ENCODE peak calls at places on chromosomes 11 and 22, in four cellular contexts. One of them, this sample, is unnamed. For H3K4me1, the result is how much of the 10 kb centered on the place peaks cover.

GRCh38 chr11:64850979-64851567 is 6.6 kb upstream of the CDC42BPG start:
- DNase-seq in mesendoderm: no peak
- DNase-seq in H9: peak
- DNase-seq in H1: no peak
- DNase-seq in this sample: no peak

GRCh38 chr11:102223859-102224258 is 93.4 kb upstream of the BIRC3 start:
- DNase-seq in mesendoderm: no peak
- DNase-seq in H9: no peak
- DNase-seq in H1: no peak
- DNase-seq in this sample: peak

GRCh38 chr11:77082838-77083552 is 16.2 kb downstream of the CAPN5 start:
- DNase-seq in mesendoderm: peak
- DNase-seq in H9: no peak
- DNase-seq in H1: no peak
- DNase-seq in this sample: peak

GRCh38 chr22:49155039-49155808 is 672.4 kb downstream of the BRD1 start:
- DNase-seq in mesendoderm: no peak
- DNase-seq in H9: no peak
- DNase-seq in H1: no peak
- DNase-seq in this sample: no peak

GRCh38 chr11:74780277-74780870 is 31.7 kb downstream of the RNF169 start:
- DNase-seq in mesendoderm: no peak
- DNase-seq in H9: no peak
- DNase-seq in H1: no peak
- DNase-seq in this sample: peak

GRCh38 chr11:62575156-62575555 is 1.5 kb upstream of the EEF1G start:
- DNase-seq in mesendoderm: no peak
- DNase-seq in H9: no peak
- DNase-seq in H1: no peak
- DNase-seq in this sample: no peak

GRCh38 chr11:21323617-21324016 is 654.2 kb downstream of the NELL1 start:
- DNase-seq in mesendoderm: peak
- DNase-seq in H9: no peak
- DNase-seq in H1: no peak
- DNase-seq in this sample: no peak

GRCh38 chr22:49855491-49855911 is 1.9 kb downstream of the ZBED4 start:
- DNase-seq in mesendoderm: no peak
- DNase-seq in H9: no peak
- DNase-seq in H1: no peak
- DNase-seq in this sample: peak

GRCh38 chr22:20560716-20561115 is 53.3 kb downstream of the MED15 start:
- DNase-seq in mesendoderm: no peak
- DNase-seq in H9: no peak
- DNase-seq in H1: no peak
- DNase-seq in this sample: no peak

GRCh38 chr11:17810041-17810440 is 75.5 kb downstream of the KCNC1 start:
- DNase-seq in mesendoderm: no peak
- DNase-seq in H9: no peak
- DNase-seq in H1: no peak
- DNase-seq in this sample: no peak

GRCh38 chr11:87926250-87926970 is 248.8 kb downstream of the RAB38 start:
- DNase-seq in mesendoderm: peak
- DNase-seq in H9: peak
- DNase-seq in H1: peak
- DNase-seq in this sample: peak

GRCh38 chr22:31106651-31107205 is 640 bp downstream of the SELENOM start:
- DNase-seq in mesendoderm: no peak
- DNase-seq in H9: no peak
- DNase-seq in H1: no peak
- DNase-seq in this sample: peak

GRCh38 chr11:44247508-44247907 is 62.4 kb downstream of the ALX4 start:
- DNase-seq in mesendoderm: no peak
- DNase-seq in H9: no peak
- DNase-seq in H1: no peak
- DNase-seq in this sample: no peak

GRCh38 chr11:11843642-11844041 is 1.9 kb downstream of the USP47 start:
- DNase-seq in mesendoderm: no peak
- DNase-seq in H9: no peak
- DNase-seq in H1: no peak
- DNase-seq in this sample: no peak

GRCh38 chr11:115590254-115590653 is 86.0 kb upstream of the CADM1 start:
- DNase-seq in mesendoderm: no peak
- DNase-seq in H9: no peak
- DNase-seq in H1: no peak
- DNase-seq in this sample: no peak

GRCh38 chr11:130486981-130487380 is 38.5 kb downstream of the ADAMTS15 start:
- DNase-seq in mesendoderm: no peak
- DNase-seq in H9: no peak
- DNase-seq in H1: no peak
- DNase-seq in this sample: no peak

GRCh38 chr11:65169164-65169641 is 830 bp upstream of the SPDYC start:
- DNase-seq in mesendoderm: no peak
- DNase-seq in H9: no peak
- DNase-seq in H1: no peak
- DNase-seq in this sample: peak

GRCh38 chr22:32476286-32476685 is 1.7 kb downstream of the FBXO7 start:
- DNase-seq in mesendoderm: no peak
- DNase-seq in H9: no peak
- DNase-seq in H1: no peak
- DNase-seq in this sample: no peak

GRCh38 chr11:92867913-92868619 is 101.4 kb upstream of the MTNR1B start:
- DNase-seq in mesendoderm: no peak
- DNase-seq in H9: no peak
- DNase-seq in H1: no peak
- DNase-seq in this sample: no peak

GRCh38 chr11:65066315-65066714 is 8.0 kb upstream of the NAALADL1 start:
- DNase-seq in mesendoderm: no peak
- DNase-seq in H9: no peak
- DNase-seq in H1: no peak
- DNase-seq in this sample: no peak

GRCh38 chr11:72702842-72703241 is 28.6 kb upstream of the PDE2A start:
- DNase-seq in mesendoderm: no peak
- DNase-seq in H9: no peak
- DNase-seq in H1: no peak
- DNase-seq in this sample: no peak

GRCh38 chr22:36546932-36547331 is 18.0 kb upstream of the EIF3D start:
- DNase-seq in mesendoderm: peak
- DNase-seq in H9: no peak
- DNase-seq in H1: no peak
- DNase-seq in this sample: peak

GRCh38 chr11:79437274-79437980 is 3.4 kb downstream of the TENM4 start:
- DNase-seq in mesendoderm: peak
- DNase-seq in H9: peak
- DNase-seq in H1: no peak
- DNase-seq in this sample: peak

GRCh38 chr11:1139441-1140066 is 18.2 kb upstream of the MUC5AC start:
- DNase-seq in mesendoderm: no peak
- DNase-seq in H9: no peak
- DNase-seq in H1: no peak
- DNase-seq in this sample: peak

GRCh38 chr11:12842933-12843636 is 166.0 kb upstream of the RASSF10 start:
- DNase-seq in mesendoderm: no peak
- DNase-seq in H9: no peak
- DNase-seq in H1: no peak
- DNase-seq in this sample: no peak

GRCh38 chr11:12631651-12632050 is 42.6 kb upstream of the TEAD1 start:
- DNase-seq in mesendoderm: no peak
- DNase-seq in H9: no peak
- DNase-seq in H1: no peak
- DNase-seq in this sample: peak

GRCh38 chr22:41445171-41446056 is 1.2 kb downstream of the TOB2 start:
- DNase-seq in mesendoderm: peak
- DNase-seq in H9: peak
- DNase-seq in H1: no peak
- DNase-seq in this sample: no peak

GRCh38 chr11:83734120-83734519 is 448.0 kb upstream of the CCDC90B start:
- DNase-seq in mesendoderm: no peak
- DNase-seq in H9: no peak
- DNase-seq in H1: no peak
- DNase-seq in this sample: no peak

GRCh38 chr11:122791836-122792235 is 46.5 kb upstream of the CRTAM start:
- DNase-seq in mesendoderm: no peak
- DNase-seq in H9: no peak
- DNase-seq in H1: no peak
- DNase-seq in this sample: peak

GRCh38 chr22:46075764-46076531 is 74.4 kb upstream of the PPARA start:
- DNase-seq in mesendoderm: no peak
- DNase-seq in H9: no peak
- DNase-seq in H1: no peak
- DNase-seq in this sample: no peak

GRCh38 chr11:19910931-19911330 is 198.3 kb downstream of the NAV2 start:
- DNase-seq in mesendoderm: no peak
- DNase-seq in H9: no peak
- DNase-seq in H1: no peak
- DNase-seq in this sample: no peak

GRCh38 chr11:65212226-65212801 is 30.6 kb downstream of the CAPN1 start:
- DNase-seq in mesendoderm: peak
- DNase-seq in H9: no peak
- DNase-seq in H1: no peak
- DNase-seq in this sample: no peak

GRCh38 chr11:83922318-83922717 is 636.2 kb upstream of the CCDC90B start:
- DNase-seq in mesendoderm: no peak
- DNase-seq in H9: no peak
- DNase-seq in H1: no peak
- DNase-seq in this sample: no peak

GRCh38 chr22:43310798-43311197 is 32.4 kb downstream of the SCUBE1 start:
- DNase-seq in mesendoderm: no peak
- DNase-seq in H9: no peak
- DNase-seq in H1: no peak
- DNase-seq in this sample: no peak
- H4K5ac ChIP-seq in mesendoderm: no peak
- H4K5ac ChIP-seq in H9: no peak
- H4K5ac ChIP-seq in H1: no peak
- H4K5ac ChIP-seq in this sample: no peak

DNA sequence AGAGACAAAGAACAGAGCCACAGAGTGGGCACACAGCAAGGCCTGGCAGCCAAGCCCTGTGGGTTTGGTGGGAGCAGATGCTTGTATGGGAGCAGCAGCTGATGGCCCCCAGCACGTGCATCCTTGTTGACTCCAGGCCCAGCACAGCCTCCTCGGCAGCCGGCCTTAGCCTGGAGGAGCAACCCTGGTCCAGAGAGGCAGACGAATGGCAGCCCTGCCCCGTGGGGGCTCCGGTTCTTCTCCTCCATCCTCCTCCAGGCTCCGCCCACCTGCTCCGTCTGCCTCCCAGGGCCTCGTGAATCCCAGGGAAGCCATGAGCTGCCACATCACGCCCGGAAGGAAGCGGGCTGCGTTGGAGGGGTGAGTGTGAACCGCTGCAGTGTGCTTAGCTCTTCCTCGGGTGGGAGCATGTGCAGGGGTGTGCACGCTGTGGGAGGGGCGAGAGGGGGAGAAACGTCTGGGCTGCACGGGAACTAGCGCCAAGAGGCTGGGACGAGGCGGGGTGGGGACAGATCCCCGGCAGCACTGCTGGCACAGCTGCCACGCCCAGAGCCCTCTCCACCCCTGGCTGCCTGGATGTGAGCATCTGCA is 36.3 kb upstream of the JAM3 start:
- DNase-seq in mesendoderm: no peak
- DNase-seq in H9: no peak
- DNase-seq in H1: no peak
- DNase-seq in this sample: no peak
- H3K4me1 ChIP-seq in mesendoderm: under half
- H3K4me1 ChIP-seq in H9: under half
- H3K4me1 ChIP-seq in H1: under half
- H3K4me1 ChIP-seq in this sample: under half

GRCh38 chr11:100682247-100682969 is 4.7 kb upstream of the ARHGAP42 start:
- DNase-seq in mesendoderm: peak
- DNase-seq in H9: no peak
- DNase-seq in H1: no peak
- DNase-seq in this sample: peak

GRCh38 chr11:100687032-100687629 is at the start of gene ARHGAP42:
- DNase-seq in mesendoderm: peak
- DNase-seq in H9: peak
- DNase-seq in H1: peak
- DNase-seq in this sample: peak

GRCh38 chr11:100683107-100683506 is 4.0 kb upstream of the ARHGAP42 start:
- DNase-seq in mesendoderm: no peak
- DNase-seq in H9: no peak
- DNase-seq in H1: no peak
- DNase-seq in this sample: no peak

GRCh38 chr11:100686476-100686875 is 612 bp upstream of the ARHGAP42 start:
- DNase-seq in mesendoderm: peak
- DNase-seq in H9: peak
- DNase-seq in H1: no peak
- DNase-seq in this sample: no peak

DNA sequence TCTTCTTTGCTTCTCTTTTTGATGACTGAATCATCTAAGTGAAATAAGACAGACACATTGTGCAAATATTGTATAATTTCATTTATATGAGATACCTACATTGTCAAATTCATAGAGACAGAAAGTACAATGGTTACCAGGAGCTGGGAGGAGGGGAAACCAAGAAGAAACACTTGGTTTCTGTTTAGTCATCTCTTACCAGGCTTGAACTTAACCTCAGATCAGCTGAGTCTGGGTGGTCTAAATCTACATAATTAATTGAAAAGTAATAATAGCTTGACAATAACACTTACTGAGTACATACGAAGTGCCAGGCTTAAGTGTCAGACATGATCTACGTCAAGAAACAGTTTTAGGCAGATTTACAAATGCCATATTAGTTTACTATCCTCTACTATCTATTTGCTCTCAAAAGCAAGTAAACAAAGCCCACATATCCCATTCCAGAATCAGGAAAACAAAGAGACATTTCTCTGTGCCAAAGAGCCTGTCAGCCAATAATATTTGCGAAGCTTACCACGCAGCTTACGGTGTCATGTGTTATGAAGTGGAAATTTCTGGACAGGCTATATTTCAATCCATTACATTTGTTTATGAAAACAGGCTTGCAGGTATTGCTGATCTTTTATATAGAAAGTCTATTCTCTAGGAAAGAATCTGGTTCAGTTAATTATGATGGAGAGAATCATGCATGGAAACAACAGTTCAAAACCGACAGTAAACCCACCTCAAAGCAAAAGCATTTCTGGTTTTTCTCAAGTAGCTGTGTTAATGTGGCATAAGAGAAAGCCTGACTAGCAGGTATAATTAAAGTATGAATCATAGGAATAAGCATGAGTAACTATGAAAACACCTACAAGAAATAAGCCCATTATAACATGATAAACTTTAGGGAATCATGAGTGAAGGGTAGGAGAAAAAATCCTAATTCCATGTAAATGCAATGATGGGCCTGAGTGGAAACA is 2.7 kb upstream of the ARHGAP42 start:
- DNase-seq in mesendoderm: no peak
- DNase-seq in H9: no peak
- DNase-seq in H1: no peak
- DNase-seq in this sample: no peak
- H4K5ac ChIP-seq in mesendoderm: no peak
- H4K5ac ChIP-seq in H9: no peak
- H4K5ac ChIP-seq in H1: no peak
- H4K5ac ChIP-seq in this sample: no peak

GRCh38 chr11:70226967-70227366 is 23.9 kb downstream of the FADD start:
- DNase-seq in mesendoderm: peak
- DNase-seq in H9: peak
- DNase-seq in H1: no peak
- DNase-seq in this sample: no peak
- H3K4me1 ChIP-seq in mesendoderm: under half
- H3K4me1 ChIP-seq in H9: under half
- H3K4me1 ChIP-seq in H1: under half
- H3K4me1 ChIP-seq in this sample: under half

This sample was measured in IMR-90.